ENCODE peak calls at places on chromosome 9, in eight cellular contexts. V is activated CD8-positive, alpha-beta memory T cell treated with anti-CD3 and anti-CD28 coated beads for 4 hours; F is iris pigment epithelial cell; X is adipocyte; N is cardiac muscle cell; A is stimulated activated CD8-positive, alpha-beta memory T cell treated with anti-CD3 and anti-CD28 coated beads, Interleukin-7, amount 100 ng/mL, for 24 hours; E is lower leg skin; S is Kasumi-1. M is an unnamed sample.

GRCh38 chr9:19424176-19424779 is 15.5 kb downstream of the ACER2 start:
- DNase-seq in V (no peak), E (no peak), X (peak; percentile 15), N (peak; percentile 68), S (no peak), F (no peak), A (no peak), M (no peak)

GRCh38 chr9:79812507-79813261 is 240.9 kb downstream of the TLE4 start:
- DNase-seq in E (no peak), A (no peak), F (peak; percentile 7), S (peak; percentile 54), V (no peak), X (no peak), N (no peak), M (no peak)

GRCh38 chr9:38073882-38074281 is 4.9 kb upstream of the SHB start:
- DNase-seq in N (no peak), X (no peak), F (no peak), V (no peak), S (no peak), A (no peak), E (no peak), M (no peak)

GRCh38 chr9:130901498-130902203 is 5.0 kb upstream of the QRFP start:
- DNase-seq in X (no peak), S (no peak), F (no peak), N (no peak), A (no peak), V (no peak), E (no peak), M (no peak)

GRCh38 chr9:79662553-79662956 is 90.8 kb downstream of the TLE4 start:
- DNase-seq in E (no peak), N (no peak), A (no peak), X (peak; percentile 72), S (no peak), V (no peak), F (peak; percentile 53), M (no peak)

GRCh38 chr9:87290241-87290700 is 207.4 kb upstream of the DAPK1 start:
- DNase-seq in E (no peak), N (peak; percentile 77), S (no peak), A (no peak), X (no peak), V (no peak), F (no peak), M (no peak)

GRCh38 chr9:77820293-77820954 is 172.3 kb upstream of the GNA14 start:
- DNase-seq in E (no peak), F (peak; percentile 81), V (no peak), S (no peak), X (peak; percentile 46), N (peak; percentile 50), A (no peak), M (no peak)

GRCh38 chr9:89579741-89580395 is 24.9 kb upstream of the GADD45G start:
- DNase-seq in S (no peak), N (no peak), A (no peak), E (no peak), X (no peak), F (no peak), V (no peak), M (no peak)

GRCh38 chr9:132068604-132069003 is 11.1 kb downstream of the MED27 start:
- DNase-seq in N (no peak), X (no peak), S (no peak), F (no peak), V (no peak), E (no peak), A (no peak), M (no peak)

GRCh38 chr9:112333639-112334318 is 360 bp upstream of the PTBP3 start:
- DNase-seq in X (peak; percentile 99), A (peak; percentile 81), S (peak; percentile 91), E (peak; percentile 91), N (peak; percentile 98), F (peak; percentile 96), V (peak; percentile 89), M (peak; percentile 85)

GRCh38 chr9:37812773-37813379 is 12.3 kb downstream of the DCAF10 start:
- DNase-seq in F (no peak), S (no peak), X (no peak), A (no peak), E (no peak), N (no peak), V (no peak), M (no peak)

GRCh38 chr9:97906236-97906831 is 16.0 kb downstream of the TRMO start:
- DNase-seq in V (no peak), X (no peak), F (no peak), S (peak; percentile 91), E (no peak), N (peak; percentile 5), A (no peak), M (no peak)

GRCh38 chr9:133754187-133754586 is 16.0 kb upstream of the SARDH start:
- DNase-seq in A (no peak), V (no peak), E (no peak), N (no peak), S (no peak), F (no peak), X (no peak), M (peak; percentile 26)

GRCh38 chr9:21994996-21995651 is 533 bp downstream of the CDKN2B-AS1 start:
- DNase-seq in S (peak; percentile 52), N (peak; percentile 74), A (no peak), F (peak; percentile 77), X (peak; percentile 88), E (peak; percentile 59), V (peak; percentile 52), M (peak; percentile 86)

GRCh38 chr9:112380102-112380581 is at the start of gene HSDL2:
- DNase-seq in S (peak; percentile 52), F (peak; percentile 34), V (no peak), X (peak; percentile 77), N (peak; percentile 60), A (no peak), E (no peak), M (no peak)

GRCh38 chr9:97431549-97432143 is 19.8 kb downstream of the TDRD7 start:
- DNase-seq in F (no peak), V (no peak), X (no peak), E (no peak), S (no peak), N (no peak), A (no peak), M (no peak)

M was measured in H1.